ENCODE peak calls at places on chromosomes 3 and 15, in eight cellular contexts. R is endothelial cell of umbilical vein; T is body of pancreas; X is CD8-positive, alpha-beta memory T cell; U is WERI-Rb-1; P is hepatocyte; D is lower lobe of right lung; E is breast epithelium. F is an unnamed sample.

GRCh38 chr15:89003865-89004725 is 84.2 kb upstream of the ABHD2 start:
- DNase-seq in T (no peak), X (no peak), D (no peak), U (peak), E (no peak), P (peak), R (peak), F (no peak)

GRCh38 chr15:52680041-52680391 is 828 bp upstream of the ATOSA start:
- DNase-seq in X (no peak), E (no peak), D (no peak), P (no peak), T (no peak), U (no peak), R (peak), F (no peak)

GRCh38 chr3:108102420-108103039 is 11.7 kb upstream of the CD47 start:
- DNase-seq in P (no peak), U (no peak), R (no peak), T (no peak), E (no peak), X (no peak), D (no peak), F (no peak)

GRCh38 chr15:65006876-65007275 is 17.2 kb upstream of the SPG21 start:
- DNase-seq in D (no peak), X (no peak), E (no peak), R (no peak), P (no peak), T (no peak), U (no peak), F (no peak)

GRCh38 chr3:193572426-193572908 is 17.8 kb upstream of the ATP13A4 start:
- DNase-seq in P (peak), R (peak), D (no peak), U (peak), T (peak), E (peak), X (peak), F (peak)

GRCh38 chr3:46127503-46127902 is 80.6 kb downstream of the CCR1 start:
- DNase-seq in U (no peak), E (no peak), P (peak), D (no peak), T (no peak), R (peak), X (no peak), F (no peak)

GRCh38 chr3:169604118-169604517 is 59.4 kb downstream of the MECOM start:
- DNase-seq in X (no peak), D (no peak), E (no peak), T (no peak), P (no peak), U (no peak), R (no peak), F (no peak)

GRCh38 chr3:17032407-17033034 is 147.8 kb downstream of the PLCL2 start:
- DNase-seq in P (peak), E (no peak), U (no peak), T (no peak), X (no peak), R (peak), D (no peak), F (no peak)

GRCh38 chr3:146163584-146163983 is 2.6 kb upstream of the PLOD2 start:
- DNase-seq in E (no peak), R (peak), P (no peak), X (no peak), U (no peak), T (no peak), D (no peak), F (no peak)

GRCh38 chr3:65833761-65834505 is 204.8 kb downstream of the MAGI1 start:
- DNase-seq in E (no peak), T (no peak), X (no peak), U (no peak), R (peak), P (no peak), D (no peak), F (no peak)

GRCh38 chr15:75049392-75049791 is 26.0 kb downstream of the PPCDC start:
- DNase-seq in U (no peak), P (peak), D (peak), E (peak), T (peak), R (peak), X (peak), F (no peak)

GRCh38 chr15:42803436-42803835 is 66.5 kb upstream of the CDAN1 start:
- DNase-seq in U (no peak), P (no peak), R (no peak), T (no peak), X (no peak), E (no peak), D (no peak), F (no peak)

GRCh38 chr3:70868561-70868960 is 556.1 kb upstream of the MDFIC2 start:
- DNase-seq in R (no peak), U (no peak), X (no peak), E (no peak), D (no peak), P (no peak), T (no peak), F (no peak)

GRCh38 chr15:62624541-62625399 is 417.8 kb upstream of the TPM1 start:
- DNase-seq in P (no peak), E (no peak), U (no peak), X (no peak), R (no peak), D (no peak), T (no peak), F (no peak)
- H3K27ac ChIP-seq in P (no peak), E (peak), U (peak), X (no peak), R (no peak), D (no peak), T (no peak), F (no peak)

GRCh38 chr3:79930196-79930595 is 162.4 kb upstream of the ROBO1 start:
- DNase-seq in T (no peak), E (no peak), X (no peak), R (no peak), D (no peak), U (no peak), P (no peak), F (no peak)
- H3K4me3 ChIP-seq in T (no peak), E (no peak), X (no peak), R (no peak), D (no peak), U (no peak), P (no peak), F (no peak)

GRCh38 chr3:184523825-184524615 is 37.6 kb upstream of the EPHB3 start:
- DNase-seq in P (peak), R (peak), X (no peak), E (no peak), U (no peak), T (no peak), D (no peak), F (no peak)

GRCh38 chr3:184526158-184526483 is 35.5 kb upstream of the EPHB3 start:
- DNase-seq in R (no peak), E (no peak), X (no peak), T (no peak), P (no peak), U (no peak), D (no peak), F (no peak)

GRCh38 chr3:184524981-184525336 is 36.6 kb upstream of the EPHB3 start:
- DNase-seq in P (no peak), T (no peak), U (no peak), X (no peak), E (no peak), R (no peak), D (no peak), F (no peak)

DNA sequence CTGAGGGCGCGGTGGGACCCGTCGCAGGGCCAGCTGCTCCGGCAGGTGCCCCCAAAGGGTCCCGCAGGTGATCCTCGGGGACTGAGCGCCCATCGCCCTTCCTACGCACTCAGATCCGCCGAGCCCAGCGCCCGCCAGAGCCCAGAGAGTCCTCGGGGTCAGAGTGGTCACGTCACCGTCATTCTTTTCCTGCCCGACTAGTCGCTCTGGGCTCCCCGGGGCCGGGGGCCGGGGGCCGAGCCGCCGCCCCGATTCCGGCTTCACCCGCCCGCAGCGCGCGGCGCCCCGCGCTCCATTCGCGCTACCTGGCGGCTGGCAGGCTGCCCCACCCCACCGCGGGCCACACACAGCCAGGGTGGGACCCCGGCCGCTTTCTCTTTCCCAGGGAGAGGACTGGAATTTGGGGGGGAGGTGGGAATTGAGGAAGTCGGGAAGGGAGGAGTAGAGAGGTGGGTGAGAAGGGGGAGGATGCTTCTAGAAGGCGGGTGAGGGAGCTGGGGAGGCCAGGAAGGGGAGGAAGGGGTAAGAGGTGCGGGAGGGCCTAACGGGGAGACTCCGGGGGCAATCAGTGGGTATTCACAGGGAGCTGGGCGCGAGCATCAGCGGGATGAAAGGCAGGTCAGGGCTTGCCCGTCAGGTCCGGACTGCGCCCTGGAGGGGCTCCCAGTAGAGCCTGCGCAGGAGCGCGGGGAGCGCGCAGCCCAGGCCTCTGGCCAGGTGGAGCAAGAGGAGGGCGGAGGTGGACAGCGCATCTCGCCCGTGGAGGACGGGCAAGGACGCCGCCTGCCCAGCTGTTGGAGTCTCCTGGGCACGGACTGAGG is 36.0 kb upstream of the EPHB3 start:
- DNase-seq in D (no peak), T (no peak), X (no peak), R (no peak), E (peak), U (no peak), P (peak), F (no peak)
- H3K27ac ChIP-seq in D (peak), T (peak), X (no peak), R (peak), E (peak), U (no peak), P (no peak), F (peak)

GRCh38 chr15:40756938-40757337 is 1.9 kb upstream of the RMDN3 start:
- DNase-seq in X (no peak), R (no peak), E (no peak), T (no peak), U (no peak), D (no peak), P (no peak), F (no peak)

GRCh38 chr15:40754574-40754882 is 526 bp downstream of the RMDN3 start:
- DNase-seq in R (peak), E (no peak), D (no peak), T (no peak), X (no peak), U (no peak), P (peak), F (no peak)

GRCh38 chr15:40751745-40752144 is 3.3 kb downstream of the RMDN3 start:
- DNase-seq in X (no peak), P (no peak), T (no peak), R (no peak), E (no peak), U (no peak), D (no peak), F (no peak)

GRCh38 chr15:40754883-40755815 is at the start of gene RMDN3:
- DNase-seq in E (peak), D (peak), T (peak), R (peak), U (peak), P (peak), X (peak), F (peak)

GRCh38 chr15:40755821-40756220 is 767 bp upstream of the RMDN3 start:
- DNase-seq in E (no peak), R (no peak), T (no peak), X (no peak), P (no peak), D (no peak), U (no peak), F (no peak)
- H3K4me3 ChIP-seq in E (peak), R (peak), T (no peak), X (peak), P (peak), D (peak), U (peak), F (peak)

DNA sequence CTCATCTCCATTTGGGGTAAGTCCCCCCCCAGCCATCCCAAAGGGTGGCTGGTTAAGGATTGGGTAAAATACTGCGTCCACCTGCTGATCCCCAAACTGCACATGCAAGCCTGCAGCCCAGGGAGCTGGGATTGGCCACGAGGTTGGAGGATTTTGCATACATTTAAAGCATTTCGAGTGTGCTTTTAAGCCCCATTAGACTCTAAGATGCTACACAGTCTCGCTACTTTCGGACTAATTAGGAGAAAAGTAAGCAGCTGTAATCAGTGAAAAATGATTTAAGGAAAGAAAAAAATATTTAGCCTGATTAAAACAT is 23.9 kb downstream of the SLC6A6 start:
- DNase-seq in E (no peak), D (no peak), U (no peak), T (no peak), P (no peak), R (no peak), X (no peak), F (no peak)
- H3K27ac ChIP-seq in E (no peak), D (peak), U (peak), T (no peak), P (peak), R (no peak), X (peak), F (peak)

GRCh38 chr15:90883526-90883931 is 775 bp upstream of the FES start:
- DNase-seq in D (no peak), X (no peak), E (no peak), U (no peak), P (no peak), T (no peak), R (peak), F (no peak)

GRCh38 chr15:90885432-90886290 is 1.4 kb downstream of the FES start:
- DNase-seq in X (peak), T (peak), R (peak), P (peak), D (peak), U (peak), E (no peak), F (peak)

GRCh38 chr15:90883971-90884718 is at the start of gene FES:
- DNase-seq in D (peak), U (no peak), R (peak), X (no peak), P (peak), T (no peak), E (no peak), F (no peak)

GRCh38 chr15:90886291-90886614 is 1.9 kb downstream of the FES start:
- DNase-seq in P (no peak), R (no peak), X (no peak), E (no peak), T (no peak), U (no peak), D (no peak), F (no peak)

DNA sequence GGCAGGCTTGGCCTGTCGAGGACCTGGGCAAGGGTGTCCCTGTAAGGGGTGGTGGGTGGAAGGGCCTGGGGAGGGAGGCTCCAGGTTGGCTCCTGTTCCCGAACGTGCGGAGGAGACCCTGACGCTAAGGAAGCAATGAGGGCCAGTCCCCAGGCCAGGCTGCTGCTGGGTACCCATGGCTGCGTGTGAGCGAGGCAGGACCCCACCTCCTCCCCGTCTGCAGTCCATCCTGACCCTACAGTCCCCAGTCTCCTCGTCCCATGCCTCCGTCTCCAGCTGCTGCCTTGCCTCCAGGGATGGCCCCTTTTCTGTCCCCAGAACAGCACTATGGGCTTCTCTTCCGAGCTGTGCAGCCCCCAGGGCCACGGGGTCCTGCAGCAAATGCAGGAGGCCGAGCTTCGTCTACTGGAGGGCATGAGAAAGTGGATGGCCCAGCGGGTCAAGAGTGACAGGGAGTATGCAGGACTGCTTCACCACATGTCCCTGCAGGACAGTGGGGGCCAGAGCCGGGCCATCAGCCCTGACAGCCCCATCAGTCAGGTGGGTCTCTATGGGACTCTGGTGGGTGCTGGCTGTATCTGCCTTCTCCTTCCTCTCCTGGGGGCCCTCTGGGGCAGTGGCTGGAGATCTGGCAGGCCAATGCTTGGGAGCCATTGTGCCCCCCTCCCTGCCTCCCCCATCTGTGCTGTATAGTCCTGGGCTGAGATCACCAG is 571 bp downstream of the FES start:
- DNase-seq in X (no peak), E (no peak), R (peak), D (peak), U (no peak), P (no peak), T (no peak), F (no peak)
- H3K4me3 ChIP-seq in X (no peak), E (peak), R (peak), D (peak), U (no peak), P (peak), T (peak), F (no peak)

GRCh38 chr3:105402287-105402801 is 35.6 kb downstream of the ALCAM start:
- DNase-seq in X (no peak), R (no peak), P (peak), E (no peak), U (no peak), D (no peak), T (no peak), F (no peak)
- H3K27ac ChIP-seq in X (no peak), R (peak), P (no peak), E (no peak), U (no peak), D (no peak), T (no peak), F (no peak)

GRCh38 chr3:9809239-9809614 is 835 bp upstream of the TTLL3 start:
- DNase-seq in R (no peak), T (no peak), U (peak), X (no peak), D (no peak), P (peak), E (no peak), F (peak)
- H3K4me3 ChIP-seq in R (peak), T (no peak), U (peak), X (peak), D (peak), P (peak), E (peak), F (peak)

DNA sequence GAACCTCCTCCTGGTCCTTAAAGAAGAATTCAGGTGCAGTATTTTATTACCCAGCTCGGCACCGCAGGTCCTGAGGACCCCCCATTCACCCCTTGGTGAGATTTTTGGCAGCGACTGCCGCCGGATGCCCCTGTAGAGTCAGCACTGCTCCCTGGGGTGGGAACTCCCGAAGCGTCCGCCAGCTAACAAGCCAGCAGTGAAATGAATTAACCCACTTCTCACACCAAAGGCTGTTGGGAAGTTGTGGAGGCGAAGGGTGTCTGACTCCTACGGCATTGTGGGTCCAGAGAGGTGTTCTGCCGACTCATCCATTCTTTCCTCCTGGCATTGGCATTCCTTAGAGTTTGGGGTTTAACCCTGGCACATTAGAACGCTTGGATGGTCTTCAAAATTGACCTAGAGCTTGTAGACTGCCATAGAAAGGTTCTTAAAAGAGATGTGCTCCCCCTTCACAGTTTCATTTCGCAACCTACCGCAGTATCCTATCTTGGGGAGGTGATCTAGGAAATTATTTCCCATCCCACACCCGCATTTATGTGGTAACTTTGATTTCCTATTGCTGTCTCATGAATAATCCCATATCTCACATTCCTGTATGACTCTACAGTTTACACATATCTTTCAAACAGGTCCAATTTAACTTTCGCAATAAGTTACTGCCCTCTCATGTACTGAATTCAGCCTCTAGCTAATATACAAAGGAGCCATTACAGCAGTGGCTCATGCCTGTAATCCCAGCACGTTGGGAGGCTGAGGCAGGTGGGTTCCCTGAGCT is 879 bp upstream of the EIF5A2 start:
- DNase-seq in U (no peak), P (peak), D (no peak), R (peak), T (no peak), E (no peak), X (no peak), F (no peak)
- H3K27ac ChIP-seq in U (no peak), P (peak), D (peak), R (no peak), T (no peak), E (peak), X (no peak), F (peak)

F was measured in naive thymus-derived CD4-positive, alpha-beta T cell.